ENCODE peak calls at places on chromosomes 7 and 10, in four cellular contexts. U, B, P and D are unnamed samples.

GRCh38 chr10:3442451-3442990 is 269.9 kb upstream of the PITRM1 start:
- DNase-seq in B (no peak), P (no peak), U (no peak), D (no peak)

GRCh38 chr7:135188298-135188984 is 17.9 kb upstream of the CYREN start:
- DNase-seq in U (no peak), P (peak), B (no peak), D (no peak)

GRCh38 chr7:66303454-66304160 is 98.5 kb downstream of the TPST1 start:
- DNase-seq in U (no peak), B (no peak), P (no peak), D (no peak)

GRCh38 chr10:48251152-48251524 is 23.4 kb downstream of the FRMPD2 start:
- DNase-seq in P (no peak), U (no peak), B (no peak), D (no peak)

GRCh38 chr10:84452006-84452405 is 123.6 kb downstream of the CCSER2 start:
- DNase-seq in B (no peak), P (no peak), U (no peak), D (no peak)

GRCh38 chr7:39712746-39713145 is 89.4 kb downstream of the RALA start:
- DNase-seq in P (no peak), B (no peak), U (no peak), D (no peak)

GRCh38 chr10:71924771-71925170 is 39.4 kb upstream of the CHST3 start:
- DNase-seq in U (no peak), B (no peak), P (no peak), D (no peak)

GRCh38 chr7:108448777-108449576 is 7.3 kb downstream of the NRCAM start:
- DNase-seq in P (no peak), U (no peak), B (no peak), D (no peak)

GRCh38 chr7:113774182-113774807 is 144.5 kb downstream of the PPP1R3A start:
- DNase-seq in U (no peak), B (peak), P (no peak), D (peak)

GRCh38 chr7:30930621-30931020 is 19.0 kb downstream of the AQP1 start:
- DNase-seq in P (peak), U (no peak), B (no peak), D (peak)

GRCh38 chr7:98224701-98225181 is 13.5 kb downstream of the BHLHA15 start:
- DNase-seq in U (no peak), B (no peak), P (no peak), D (no peak)

GRCh38 chr10:73863039-73863817 is 11.1 kb downstream of the CAMK2G start:
- DNase-seq in P (no peak), U (no peak), B (no peak), D (no peak)

GRCh38 chr7:57868771-57869483 is 418.9 kb downstream of the ZNF716 start:
- DNase-seq in U (no peak), B (peak), P (peak), D (peak)